ENCODE peak calls at places on chromosomes 2 and 18, in five cellular contexts. N, G, D, K and A are unnamed samples.
A peak's percentile ranks its signal among the peaks of the same experiment; 100 is the strongest.

GRCh38 chr2:238404406-238405216 is 22.1 kb upstream of the ASB1 start:
- DNase-seq in N (no peak), K (no peak), G (no peak), D (no peak), A (no peak)

GRCh38 chr2:27271631-27272340 is 3.4 kb upstream of the DNAJC5G start:
- DNase-seq in K (no peak), D (no peak), N (no peak), G (peak; percentile 8), A (no peak)

GRCh38 chr2:172836386-172837200 is 100.9 kb downstream of the RAPGEF4 start:
- DNase-seq in G (no peak), K (no peak), N (no peak), D (no peak), A (no peak)

GRCh38 chr2:136628490-136628889 is 136.9 kb upstream of the THSD7B start:
- DNase-seq in K (no peak), N (no peak), G (no peak), D (no peak), A (no peak)

GRCh38 chr2:71934595-71935263 is 212.9 kb downstream of the CYP26B1 start:
- DNase-seq in G (peak; percentile 85), K (peak; percentile 98), N (no peak), D (peak; percentile 36), A (peak; percentile 92)

GRCh38 chr18:31616586-31616985 is 24.9 kb downstream of the TTR start:
- DNase-seq in D (no peak), K (no peak), G (no peak), N (no peak), A (no peak)

GRCh38 chr18:31512203-31512764 is 14.3 kb downstream of the DSG2 start:
- DNase-seq in N (peak; percentile 84), G (no peak), K (peak; percentile 67), D (no peak), A (no peak)

GRCh38 chr2:16774980-16775963 is 109.6 kb upstream of the CYRIA start:
- DNase-seq in N (no peak), D (no peak), G (no peak), K (no peak), A (no peak)

GRCh38 chr2:150535176-150535575 is 47.7 kb upstream of the RND3 start:
- DNase-seq in N (no peak), D (no peak), K (no peak), G (no peak), A (no peak)

GRCh38 chr2:112031473-112031872 is 23.6 kb upstream of the TMEM87B start:
- DNase-seq in D (no peak), G (peak; percentile 69), K (peak; percentile 8), N (no peak), A (no peak)

GRCh38 chr2:98269274-98269673 is 77.0 kb upstream of the CNGA3 start:
- DNase-seq in G (no peak), N (no peak), D (no peak), K (no peak), A (no peak)

GRCh38 chr2:43950383-43951008 is 45.3 kb downstream of the LRPPRC start:
- DNase-seq in N (no peak), G (no peak), K (no peak), D (no peak), A (no peak)

GRCh38 chr18:59681521-59682004 is 15.7 kb downstream of the CCBE1 start:
- DNase-seq in K (no peak), G (peak; percentile 72), N (no peak), D (no peak), A (no peak)

GRCh38 chr2:1496394-1496821 is 83.1 kb downstream of the TPO start:
- DNase-seq in D (no peak), K (no peak), G (peak; percentile 42), N (no peak), A (no peak)

GRCh38 chr2:160592993-160593392 is 99.4 kb upstream of the RBMS1 start:
- DNase-seq in D (no peak), N (no peak), K (no peak), G (no peak), A (no peak)

GRCh38 chr2:238449909-238450417 is 23.2 kb downstream of the ASB1 start:
- DNase-seq in G (peak; percentile 90), K (no peak), N (peak; percentile 54), D (peak; percentile 79), A (no peak)

GRCh38 chr2:41206004-41206403 is 754.1 kb upstream of the SLC8A1 start:
- DNase-seq in N (no peak), K (no peak), G (no peak), D (no peak), A (no peak)

GRCh38 chr18:23273443-23273966 is 138.2 kb downstream of the CABLES1 start:
- DNase-seq in K (no peak), G (no peak), N (no peak), D (no peak), A (no peak)

GRCh38 chr2:53880756-53881155 is 21.0 kb upstream of the GPR75 start:
- DNase-seq in G (no peak), D (no peak), N (no peak), K (no peak), A (no peak)

GRCh38 chr2:101643004-101643524 is 54.4 kb upstream of the MAP4K4 start:
- DNase-seq in D (no peak), G (no peak), N (no peak), K (no peak), A (no peak)

GRCh38 chr2:136072616-136073015 is 45.3 kb downstream of the CXCR4 start:
- DNase-seq in N (no peak), D (no peak), G (no peak), K (no peak), A (no peak)

GRCh38 chr2:242024751-242025355 is 155.3 kb downstream of the RTP5 start:
- DNase-seq in D (no peak), N (no peak), G (peak; percentile 39), K (no peak), A (no peak)

GRCh38 chr2:223760838-223761502 is 76.4 kb downstream of the AP1S3 start:
- DNase-seq in K (peak; percentile 92), G (no peak), N (peak; percentile 24), D (peak; percentile 32), A (no peak)

GRCh38 chr2:230885467-230886130 is 20.9 kb downstream of the ITM2C start:
- DNase-seq in N (no peak), G (no peak), K (no peak), D (no peak), A (no peak)

DNA sequence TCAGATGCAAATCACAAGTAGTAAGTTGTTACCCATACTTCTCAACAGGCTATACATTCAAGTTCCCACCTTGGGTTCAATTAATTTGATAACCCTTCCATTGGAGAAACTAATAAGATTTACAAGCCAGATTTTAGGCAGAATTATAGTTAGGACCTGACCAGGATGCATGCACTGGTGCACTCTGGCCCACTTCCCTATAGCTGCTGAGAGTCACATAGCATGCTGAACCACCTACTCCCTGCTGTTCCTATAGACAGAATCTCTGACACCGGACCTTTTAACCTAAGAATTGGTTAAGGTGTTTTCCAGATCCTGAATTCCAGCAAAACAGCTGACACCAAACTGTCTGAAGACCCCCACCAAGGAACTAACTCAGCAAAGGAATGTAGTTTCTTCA is 26.2 kb downstream of the FAM210A start:
- DNase-seq in G (no peak), N (no peak), K (no peak), D (no peak), A (no peak)
- H3K9me3 ChIP-seq in G (no peaks in the 10 kb centered on the region), N (peaks cover 27% of the 10 kb centered on the region), K (peaks cover 39% of the 10 kb centered on the region), D (no peaks in the 10 kb centered on the region), A (peaks cover 5% of the 10 kb centered on the region)

GRCh38 chr2:10159486-10160160 is 37.1 kb downstream of the RRM2 start:
- DNase-seq in G (no peak), D (no peak), N (no peak), K (no peak), A (no peak)
- H3K36me3 ChIP-seq in G (no peaks in the 10 kb centered on the region), D (no peaks in the 10 kb centered on the region), N (no peaks in the 10 kb centered on the region), K (peaks cover 7% of the 10 kb centered on the region), A (no peaks in the 10 kb centered on the region)

GRCh38 chr2:109525836-109526235 is 87.9 kb downstream of the SEPTIN10 start:
- DNase-seq in N (no peak), K (no peak), G (peak; percentile 35), D (no peak), A (no peak)
- H3K9me3 ChIP-seq in N (no peaks in the 10 kb centered on the region), K (no peaks in the 10 kb centered on the region), G (no peaks in the 10 kb centered on the region), D (no peaks in the 10 kb centered on the region), A (no peaks in the 10 kb centered on the region)

DNA sequence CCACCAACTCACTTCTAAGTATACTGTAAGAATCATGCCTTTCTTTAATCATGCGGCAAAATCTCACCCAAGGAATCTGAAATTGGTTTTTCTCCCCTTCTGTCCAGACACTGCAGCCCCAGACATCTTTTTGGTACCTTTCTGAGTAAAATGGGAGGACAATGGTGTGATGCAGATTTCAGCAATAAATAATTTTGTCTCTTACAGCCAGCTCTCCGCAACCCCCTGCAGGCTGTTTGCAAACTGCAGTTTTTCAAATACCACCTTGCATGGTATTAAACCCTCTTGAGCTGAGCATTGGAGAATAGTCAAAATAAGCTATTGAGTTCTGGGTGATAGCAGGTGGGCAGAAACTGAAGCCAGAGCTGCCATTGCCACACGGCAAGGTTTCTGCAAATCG is 32.2 kb downstream of the GPR39 start:
- DNase-seq in D (no peak), K (no peak), G (no peak), N (peak; percentile 14), A (no peak)
- H3K36me3 ChIP-seq in D (no peaks in the 10 kb centered on the region), K (no peaks in the 10 kb centered on the region), G (no peaks in the 10 kb centered on the region), N (no peaks in the 10 kb centered on the region), A (no peaks in the 10 kb centered on the region)

GRCh38 chr2:81299841-81300240 is 995.3 kb upstream of the LRRTM1 start:
- DNase-seq in K (no peak), G (no peak), D (no peak), N (no peak), A (no peak)
- H3K9me3 ChIP-seq in K (no peaks in the 10 kb centered on the region), G (peaks cover 2% of the 10 kb centered on the region), D (peaks cover 4% of the 10 kb centered on the region), N (peaks cover 9% of the 10 kb centered on the region), A (no peaks in the 10 kb centered on the region)

GRCh38 chr2:158664987-158665386 is 130.1 kb upstream of the DAPL1 start:
- DNase-seq in D (no peak), N (no peak), K (peak; percentile 18), G (no peak), A (no peak)

GRCh38 chr2:158663796-158664195 is 131.3 kb upstream of the DAPL1 start:
- DNase-seq in N (no peak), K (no peak), D (no peak), G (no peak), A (no peak)

GRCh38 chr2:158666969-158667368 is 128.1 kb upstream of the DAPL1 start:
- DNase-seq in G (no peak), D (no peak), N (no peak), K (no peak), A (no peak)

GRCh38 chr2:158667567-158667966 is 127.5 kb upstream of the DAPL1 start:
- DNase-seq in D (no peak), G (no peak), K (no peak), N (no peak), A (no peak)

GRCh38 chr2:158665536-158666302 is 129.4 kb upstream of the DAPL1 start:
- DNase-seq in N (no peak), K (no peak), G (no peak), D (no peak), A (no peak)
- H3K36me3 ChIP-seq in N (peaks cover 9% of the 10 kb centered on the region), K (peaks cover 23% of the 10 kb centered on the region), G (peaks cover 32% of the 10 kb centered on the region), D (peaks cover 9% of the 10 kb centered on the region), A (no peaks in the 10 kb centered on the region)

GRCh38 chr2:157127249-157128012 is 130.1 kb upstream of the GALNT5 start:
- DNase-seq in K (no peak), G (no peak), D (no peak), N (no peak), A (no peak)
- H3K9me3 ChIP-seq in K (peaks cover 2% of the 10 kb centered on the region), G (no peaks in the 10 kb centered on the region), D (no peaks in the 10 kb centered on the region), N (no peaks in the 10 kb centered on the region), A (no peaks in the 10 kb centered on the region)